ENCODE peak calls at places on chromosomes 7 and 10, in four cellular contexts. I, P, V and G are unnamed samples.

GRCh38 chr10:30781571-30782542 is 152.3 kb upstream of the LYZL2 start:
- DNase-seq in I (no peak), P (no peak), V (no peak), G (no peak)

GRCh38 chr7:17041324-17041723 is 159.5 kb upstream of the AGR3 start:
- DNase-seq in I (no peak), P (no peak), V (no peak), G (no peak)

GRCh38 chr10:71396084-71396713 is 521 bp upstream of the CDH23 start:
- DNase-seq in I (no peak), P (no peak), V (peak; percentile 31), G (peak; percentile 54)

GRCh38 chr7:41492603-41493002 is 210.3 kb downstream of the INHBA start:
- DNase-seq in P (no peak), I (no peak), V (no peak), G (no peak)

GRCh38 chr7:47093254-47093798 is 488.6 kb downstream of the TNS3 start:
- DNase-seq in P (no peak), V (no peak), I (no peak), G (no peak)

GRCh38 chr7:768881-769504 is 41.9 kb upstream of the PRKAR1B start:
- DNase-seq in I (no peak), V (no peak), P (no peak), G (no peak)

GRCh38 chr7:25073451-25073850 is 51.6 kb downstream of the CYCS start:
- DNase-seq in V (no peak), P (no peak), I (no peak), G (no peak)

GRCh38 chr10:91592282-91593020 is 40.4 kb downstream of the PPP1R3C start:
- DNase-seq in I (no peak), V (no peak), P (no peak), G (no peak)

GRCh38 chr10:103790580-103790979 is 64.8 kb downstream of the SH3PXD2A start:
- DNase-seq in I (no peak), V (no peak), P (no peak), G (no peak)

GRCh38 chr10:95266674-95267095 is 24.1 kb downstream of the PDLIM1 start:
- DNase-seq in P (no peak), I (no peak), V (peak; percentile 45), G (no peak)

GRCh38 chr10:58107506-58107905 is 160.2 kb downstream of the IPMK start:
- DNase-seq in I (no peak), V (no peak), P (no peak), G (no peak)

GRCh38 chr10:3636356-3637181 is 148.4 kb downstream of the KLF6 start:
- DNase-seq in V (no peak), I (no peak), P (no peak), G (no peak)

GRCh38 chr10:110471566-110472139 is 26.1 kb upstream of the DUSP5 start:
- DNase-seq in P (no peak), V (no peak), I (no peak), G (no peak)